ENCODE peak calls at places on chromosomes 3 and 15, in four cellular contexts. One of them, this sample, is unnamed.

GRCh38 chr3:36876181-36876936 is 68.5 kb downstream of the TRANK1 start:
- DNase-seq in HEK293T: no peak
- DNase-seq in GM12878: peak
- DNase-seq in K562: peak
- DNase-seq in this sample: no peak

GRCh38 chr15:94105760-94106159 is 125.6 kb upstream of the MCTP2 start:
- DNase-seq in HEK293T: no peak
- DNase-seq in GM12878: no peak
- DNase-seq in K562: no peak
- DNase-seq in this sample: peak

GRCh38 chr3:194381460-194381875 is 11.9 kb upstream of the LRRC15 start:
- DNase-seq in HEK293T: no peak
- DNase-seq in GM12878: no peak
- DNase-seq in K562: no peak
- DNase-seq in this sample: no peak

GRCh38 chr3:124916837-124917409 is 17.6 kb downstream of the MUC13 start:
- DNase-seq in HEK293T: no peak
- DNase-seq in GM12878: no peak
- DNase-seq in K562: no peak
- DNase-seq in this sample: no peak

GRCh38 chr15:66603301-66604179 is 37.7 kb upstream of the LCTL start:
- DNase-seq in HEK293T: peak
- DNase-seq in GM12878: no peak
- DNase-seq in K562: peak
- DNase-seq in this sample: peak

GRCh38 chr15:51600114-51600513 is 22.5 kb downstream of the DMXL2 start:
- DNase-seq in HEK293T: no peak
- DNase-seq in GM12878: peak
- DNase-seq in K562: no peak
- DNase-seq in this sample: no peak

GRCh38 chr3:72113964-72114363 is 329.0 kb upstream of the PROK2 start:
- DNase-seq in HEK293T: no peak
- DNase-seq in GM12878: no peak
- DNase-seq in K562: no peak
- DNase-seq in this sample: no peak

GRCh38 chr3:112088944-112089343 is 2.8 kb downstream of the C3orf52 start:
- DNase-seq in HEK293T: no peak
- DNase-seq in GM12878: no peak
- DNase-seq in K562: no peak
- DNase-seq in this sample: no peak

GRCh38 chr3:123431658-123432323 is 17.1 kb downstream of the ADCY5 start:
- DNase-seq in HEK293T: peak
- DNase-seq in GM12878: no peak
- DNase-seq in K562: no peak
- DNase-seq in this sample: no peak

GRCh38 chr3:118740722-118741290 is 293.8 kb downstream of the IGSF11 start:
- DNase-seq in HEK293T: no peak
- DNase-seq in GM12878: no peak
- DNase-seq in K562: no peak
- DNase-seq in this sample: no peak

DNA sequence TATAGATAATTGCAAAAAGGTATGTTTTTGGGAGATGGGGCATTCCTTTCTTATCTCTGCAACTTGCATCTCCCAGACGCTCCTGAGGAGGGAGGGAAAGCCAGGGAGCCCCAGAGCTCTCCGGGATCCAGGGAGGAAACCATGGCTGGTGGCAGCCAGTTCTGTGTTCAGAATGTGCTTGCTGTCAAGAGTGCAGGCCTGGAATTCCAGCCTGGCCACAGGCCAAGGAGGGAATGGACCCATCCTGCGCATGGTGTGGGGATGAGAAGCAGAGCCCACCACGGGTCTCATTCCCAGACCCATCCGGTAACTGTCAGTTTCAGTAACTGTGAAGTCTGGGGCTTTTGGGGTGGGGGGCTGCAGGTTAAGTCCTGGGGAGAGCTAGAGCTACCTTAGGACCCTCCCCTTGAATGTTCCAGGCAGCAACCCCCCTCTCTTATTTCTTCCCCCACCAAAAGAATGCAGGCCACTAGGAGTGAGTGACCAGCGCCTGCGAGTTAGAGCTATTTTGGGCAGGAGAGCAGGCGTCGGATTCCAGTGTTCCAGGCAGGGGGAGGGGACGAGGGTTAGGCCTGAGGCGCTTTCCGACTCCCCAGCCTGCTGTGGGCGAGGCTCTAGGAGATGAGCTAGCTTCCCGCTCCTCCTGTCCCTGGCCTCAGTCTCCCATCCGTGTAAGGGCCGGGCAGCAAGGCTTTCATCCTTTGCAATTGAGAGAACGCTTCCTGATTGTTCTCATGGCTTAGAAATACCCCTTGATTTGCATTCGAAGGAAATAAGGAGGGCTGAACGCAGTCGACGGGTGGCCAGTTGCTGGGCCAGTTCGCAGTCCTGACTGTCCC is 811 bp upstream of the DAG1 start:
- DNase-seq in HEK293T: peak
- DNase-seq in GM12878: no peak
- DNase-seq in K562: peak
- DNase-seq in this sample: peak
- TF ChIP-seq SP1 in HEK293T: no peak
- TF ChIP-seq SP1 in GM12878: no peak
- TF ChIP-seq SP1 in K562: no peak
- TF ChIP-seq SP1 in this sample: no peak

GRCh38 chr3:101827211-101828174 is 21.8 kb upstream of the NFKBIZ start:
- DNase-seq in HEK293T: peak
- DNase-seq in GM12878: peak
- DNase-seq in K562: peak
- DNase-seq in this sample: peak
- TF ChIP-seq FOXM1 in HEK293T: no peak
- TF ChIP-seq FOXM1 in GM12878: peak
- TF ChIP-seq FOXM1 in K562: no peak
- TF ChIP-seq FOXM1 in this sample: no peak

GRCh38 chr15:98083203-98083910 is 122.9 kb downstream of the ARRDC4 start:
- DNase-seq in HEK293T: peak
- DNase-seq in GM12878: no peak
- DNase-seq in K562: no peak
- DNase-seq in this sample: no peak

GRCh38 chr15:98085003-98085639 is 124.6 kb downstream of the ARRDC4 start:
- DNase-seq in HEK293T: peak
- DNase-seq in GM12878: no peak
- DNase-seq in K562: no peak
- DNase-seq in this sample: peak
- TF ChIP-seq SP1 in HEK293T: no peak
- TF ChIP-seq SP1 in GM12878: no peak
- TF ChIP-seq SP1 in K562: no peak
- TF ChIP-seq SP1 in this sample: no peak

GRCh38 chr3:14461006-14461747 is 58.8 kb downstream of the SLC6A6 start:
- DNase-seq in HEK293T: no peak
- DNase-seq in GM12878: no peak
- DNase-seq in K562: no peak
- DNase-seq in this sample: no peak

GRCh38 chr3:14461748-14462324 is 59.4 kb downstream of the SLC6A6 start:
- DNase-seq in HEK293T: peak
- DNase-seq in GM12878: no peak
- DNase-seq in K562: no peak
- DNase-seq in this sample: peak

GRCh38 chr3:14459787-14460186 is 57.4 kb downstream of the SLC6A6 start:
- DNase-seq in HEK293T: no peak
- DNase-seq in GM12878: no peak
- DNase-seq in K562: no peak
- DNase-seq in this sample: no peak

GRCh38 chr3:14459384-14459783 is 57.0 kb downstream of the SLC6A6 start:
- DNase-seq in HEK293T: no peak
- DNase-seq in GM12878: no peak
- DNase-seq in K562: no peak
- DNase-seq in this sample: no peak

DNA sequence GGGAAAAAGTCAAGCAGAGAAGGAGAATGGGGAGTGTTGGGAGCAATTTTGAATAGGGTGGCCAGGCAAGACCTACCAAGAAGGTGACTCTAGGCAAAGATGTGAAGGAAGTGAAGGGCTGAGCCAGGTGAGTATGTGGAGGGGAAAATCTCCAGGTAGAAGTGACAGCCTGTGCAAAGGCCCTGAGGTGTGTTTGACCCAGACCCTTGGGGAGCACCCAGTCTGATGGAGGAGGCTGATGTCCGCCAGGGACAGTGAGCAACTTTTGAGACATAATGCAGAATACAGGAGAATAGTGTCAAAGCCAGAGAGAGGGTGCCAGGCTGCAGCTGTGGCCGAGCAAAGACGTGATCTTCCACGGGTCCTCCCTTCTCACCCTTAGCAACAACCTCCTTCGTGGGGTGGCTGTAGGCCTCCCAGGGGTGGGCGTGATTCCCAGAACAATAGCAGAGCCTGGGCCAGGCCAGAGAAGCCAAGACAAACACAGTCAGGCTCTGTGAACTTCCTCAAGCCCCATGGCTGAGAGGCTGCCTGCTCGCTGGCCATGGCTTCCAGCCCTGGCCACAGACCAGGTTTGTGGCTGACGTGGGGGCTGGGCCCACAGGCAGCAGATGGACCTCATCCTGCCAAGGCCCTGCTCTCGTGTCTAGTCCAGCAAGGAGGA is 58.1 kb downstream of the SLC6A6 start:
- DNase-seq in HEK293T: no peak
- DNase-seq in GM12878: no peak
- DNase-seq in K562: no peak
- DNase-seq in this sample: no peak
- TF ChIP-seq FOXM1 in HEK293T: no peak
- TF ChIP-seq FOXM1 in GM12878: no peak
- TF ChIP-seq FOXM1 in K562: no peak
- TF ChIP-seq FOXM1 in this sample: no peak

DNA sequence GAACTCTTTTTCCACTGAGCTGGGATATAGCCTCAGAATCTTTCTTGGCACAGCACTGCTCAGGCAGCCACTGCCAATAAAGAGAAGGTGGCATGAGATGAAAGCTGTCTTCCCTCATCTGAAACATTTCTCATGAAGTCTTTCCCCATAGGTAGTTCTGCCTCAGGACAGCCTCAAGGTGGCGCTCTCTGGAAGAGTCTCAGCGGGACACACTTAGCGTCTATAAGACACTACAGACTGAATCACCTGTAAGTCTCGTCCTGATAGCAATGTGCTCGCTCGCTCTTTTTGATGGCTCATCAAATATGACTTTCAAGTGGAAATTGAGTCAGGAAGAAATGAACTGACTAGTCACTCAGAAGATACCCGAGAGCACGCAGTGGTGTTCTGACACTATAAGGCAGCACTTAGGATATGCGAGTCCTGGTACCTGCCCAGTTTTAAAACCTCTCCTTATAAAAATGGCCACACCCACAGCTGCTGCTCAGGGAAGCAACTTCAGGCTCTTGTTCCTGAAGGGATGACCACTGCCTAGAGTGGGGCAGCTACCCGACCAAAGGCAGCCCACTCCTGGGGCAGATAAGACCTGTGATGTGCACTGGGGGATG is 269.5 kb downstream of the SUCLG2 start:
- DNase-seq in HEK293T: peak
- DNase-seq in GM12878: no peak
- DNase-seq in K562: peak
- DNase-seq in this sample: peak
- TF ChIP-seq SP1 in HEK293T: no peak
- TF ChIP-seq SP1 in GM12878: no peak
- TF ChIP-seq SP1 in K562: no peak
- TF ChIP-seq SP1 in this sample: no peak

GRCh38 chr3:23626442-23626841 is 179.3 kb upstream of the UBE2E1 start:
- DNase-seq in HEK293T: no peak
- DNase-seq in GM12878: no peak
- DNase-seq in K562: no peak
- DNase-seq in this sample: no peak

GRCh38 chr3:23623841-23624240 is 181.9 kb upstream of the UBE2E1 start:
- DNase-seq in HEK293T: no peak
- DNase-seq in GM12878: no peak
- DNase-seq in K562: no peak
- DNase-seq in this sample: no peak

GRCh38 chr3:23620616-23621015 is 185.1 kb upstream of the UBE2E1 start:
- DNase-seq in HEK293T: no peak
- DNase-seq in GM12878: no peak
- DNase-seq in K562: no peak
- DNase-seq in this sample: no peak

GRCh38 chr3:23620044-23620443 is 185.7 kb upstream of the UBE2E1 start:
- DNase-seq in HEK293T: no peak
- DNase-seq in GM12878: no peak
- DNase-seq in K562: no peak
- DNase-seq in this sample: no peak

GRCh38 chr3:23624305-23624704 is 181.4 kb upstream of the UBE2E1 start:
- DNase-seq in HEK293T: no peak
- DNase-seq in GM12878: peak
- DNase-seq in K562: no peak
- DNase-seq in this sample: no peak
- TF ChIP-seq FOXM1 in HEK293T: no peak
- TF ChIP-seq FOXM1 in GM12878: no peak
- TF ChIP-seq FOXM1 in K562: no peak
- TF ChIP-seq FOXM1 in this sample: no peak

GRCh38 chr15:93040288-93041158 is 48.5 kb downstream of the RGMA start:
- DNase-seq in HEK293T: no peak
- DNase-seq in GM12878: no peak
- DNase-seq in K562: no peak
- DNase-seq in this sample: no peak
- TF ChIP-seq SP1 in HEK293T: no peak
- TF ChIP-seq SP1 in GM12878: no peak
- TF ChIP-seq SP1 in K562: no peak
- TF ChIP-seq SP1 in this sample: no peak

This sample was measured in HepG2.